ENCODE peak calls at places on chromosome 10, in ten cellular contexts. O is tibial nerve, U is mucosa of descending colon, Z is upper lobe of right lung, H is psoas muscle, W is MM.1S, Y is fibroblast of lung, R is GM23338, C is mammary epithelial cell, F is IMR-90. D is an unnamed sample.

GRCh38 chr10:29277296-29277695 is 11.6 kb upstream of the LYZL1 start:
- DNase-seq in O (no peak), U (no peak), Z (no peak), H (no peak), W (no peak), Y (no peak), R (no peak), C (no peak), F (no peak), D (no peak)

GRCh38 chr10:46282460-46283216 is 4.2 kb upstream of the ANTXRL start:
- DNase-seq in O (peak; percentile 61), U (peak; percentile 65), Z (peak; percentile 90), H (peak; percentile 90), W (peak; percentile 74), Y (peak; percentile 74), R (peak; percentile 59), C (peak; percentile 65), F (peak; percentile 62), D (peak; percentile 92)

GRCh38 chr10:27448926-27449325 is 55.2 kb upstream of the RAB18 start:
- DNase-seq in O (no peak), U (no peak), Z (no peak), H (no peak), W (no peak), Y (peak; percentile 75), R (peak; percentile 28), C (peak; percentile 77), F (peak; percentile 68), D (no peak)

GRCh38 chr10:99551158-99551557 is 18.4 kb downstream of the NKX2-3 start:
- DNase-seq in O (no peak), U (peak; percentile 64), Z (no peak), H (no peak), W (peak; percentile 33), Y (peak; percentile 38), R (no peak), C (peak; percentile 70), F (peak; percentile 56), D (no peak)

GRCh38 chr10:102112210-102112817 is 7.9 kb downstream of the LDB1 start:
- DNase-seq in O (no peak), U (no peak), Z (no peak), H (no peak), W (no peak), Y (no peak), R (peak; percentile 77), C (no peak), F (no peak), D (no peak)

GRCh38 chr10:77455538-77455937 is 182.1 kb downstream of the KCNMA1 start:
- DNase-seq in O (no peak), U (no peak), Z (no peak), H (no peak), W (no peak), Y (peak; percentile 38), R (no peak), C (peak; percentile 27), F (peak; percentile 43), D (no peak)

GRCh38 chr10:78712147-78712546 is 356.6 kb upstream of the ZMIZ1 start:
- DNase-seq in O (no peak), U (peak; percentile 47), Z (no peak), H (no peak), W (no peak), Y (no peak), R (peak; percentile 11), C (no peak), F (no peak), D (peak; percentile 57)

GRCh38 chr10:93250010-93250409 is 176.3 kb downstream of the CYP26A1 start:
- DNase-seq in O (no peak), U (no peak), Z (no peak), H (no peak), W (no peak), Y (no peak), R (no peak), C (no peak), F (no peak), D (no peak)

GRCh38 chr10:3127921-3128320 is 44.7 kb downstream of the PITRM1 start:
- DNase-seq in O (no peak), U (no peak), Z (no peak), H (no peak), W (no peak), Y (no peak), R (no peak), C (no peak), F (no peak), D (peak; percentile 33)

GRCh38 chr10:70905071-70906021 is 17.0 kb upstream of the PCBD1 start:
- DNase-seq in O (no peak), U (no peak), Z (peak; percentile 33), H (peak; percentile 43), W (no peak), Y (no peak), R (no peak), C (no peak), F (no peak), D (peak; percentile 41)

GRCh38 chr10:46518028-46518725 is 38.3 kb downstream of the GPRIN2 start:
- DNase-seq in O (no peak), U (peak; percentile 2), Z (no peak), H (peak; percentile 39), W (no peak), Y (no peak), R (no peak), C (no peak), F (no peak), D (no peak)

DNA sequence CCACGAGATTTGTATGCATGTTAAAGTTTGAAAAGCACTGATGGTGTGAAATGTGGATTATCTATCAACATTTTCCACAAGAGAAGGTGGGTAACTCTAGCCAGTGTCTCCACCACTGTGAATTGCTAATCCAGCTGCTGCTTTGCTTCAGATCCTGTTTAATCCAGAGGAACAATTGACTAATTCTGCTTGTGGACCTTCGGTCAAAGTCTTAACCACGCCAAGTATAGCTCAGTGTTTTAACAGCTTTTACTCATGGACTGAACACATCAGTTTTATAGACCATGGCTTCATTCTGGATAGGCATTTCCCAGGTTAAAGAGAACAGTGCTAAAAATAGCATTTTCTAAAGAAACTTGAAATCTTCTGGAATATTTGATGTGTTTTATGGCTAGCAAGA is 23.5 kb downstream of the ADK start:
- DNase-seq in O (no peak), U (no peak), Z (no peak), H (no peak), W (no peak), Y (no peak), R (no peak), C (no peak), F (no peak), D (no peak)
- H3K4me1 ChIP-seq in O (no peaks in the 10 kb centered on the region), U (peaks cover 6% of the 10 kb centered on the region), Z (peaks cover 23% of the 10 kb centered on the region), H (peaks cover 6% of the 10 kb centered on the region), W (peaks cover 5% of the 10 kb centered on the region), Y (no peaks in the 10 kb centered on the region), R (peaks cover 17% of the 10 kb centered on the region), C (peaks cover 15% of the 10 kb centered on the region), F (no peaks in the 10 kb centered on the region), D (peaks cover 8% of the 10 kb centered on the region)

DNA sequence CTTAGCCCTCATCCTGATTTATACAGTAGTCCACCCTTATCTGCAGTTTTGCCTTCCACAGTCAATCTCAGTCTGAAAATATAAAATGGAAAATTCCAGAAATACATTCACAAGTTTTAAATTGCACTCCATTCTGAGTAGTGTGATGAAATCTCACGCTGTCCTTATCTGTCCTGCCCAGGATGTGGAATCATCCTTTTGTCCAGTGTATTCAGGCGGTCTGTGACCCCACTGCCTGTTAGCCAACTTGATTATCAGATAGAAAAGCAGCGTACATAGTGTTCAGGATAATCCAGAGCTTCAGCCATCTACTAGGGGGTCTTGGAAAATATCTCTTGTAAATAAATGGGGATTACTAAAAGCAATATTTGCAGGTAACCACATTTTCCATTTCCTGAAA is 146.3 kb downstream of the MALRD1 start:
- DNase-seq in O (no peak), U (no peak), Z (no peak), H (no peak), W (no peak), Y (no peak), R (no peak), C (no peak), F (no peak), D (no peak)
- TF ChIP-seq CTCF in O (no peak), U (no peak), Z (no peak), H (no peak), W (no peak), Y (no peak), R (no peak), C (no peak), F (no peak), D (no peak)

DNA sequence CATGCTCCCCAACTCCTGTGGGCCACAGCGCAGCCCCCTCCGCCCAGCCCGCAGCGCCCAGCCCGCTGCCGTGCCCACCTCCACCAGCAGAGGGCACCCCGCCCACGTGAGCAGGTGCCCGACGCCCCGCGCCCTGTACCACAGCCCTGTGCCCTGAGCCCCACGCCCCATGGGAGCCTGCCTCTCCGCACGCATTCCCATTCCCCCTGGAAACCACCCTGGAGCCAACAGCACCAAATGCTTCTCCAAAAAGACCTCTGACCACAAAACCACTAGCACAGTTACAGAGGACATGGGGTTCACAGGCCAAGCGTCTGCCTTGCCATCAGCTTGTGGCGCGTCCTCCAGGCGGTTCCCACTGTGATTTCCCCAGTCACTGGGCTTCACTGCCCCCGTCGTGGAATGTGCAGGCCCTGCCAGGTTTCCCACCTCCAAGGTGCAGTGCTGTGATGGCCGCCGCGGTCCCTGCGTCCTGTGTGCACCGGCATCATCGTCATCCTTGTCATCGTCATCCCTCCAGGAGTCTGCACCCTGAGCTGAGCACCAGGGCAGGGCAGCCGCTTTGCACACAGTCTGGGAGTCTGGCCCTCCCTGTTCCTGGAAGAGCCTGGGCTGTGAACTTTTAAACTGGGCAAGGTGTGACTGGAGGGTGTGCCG is 61.7 kb downstream of the PWWP2B start:
- DNase-seq in O (peak; percentile 62), U (peak; percentile 84), Z (peak; percentile 83), H (peak; percentile 81), W (no peak), Y (no peak), R (peak; percentile 78), C (no peak), F (no peak), D (peak; percentile 81)
- H3K4me1 ChIP-seq in O (no peaks in the 10 kb centered on the region), U (peaks cover 59% of the 10 kb centered on the region), Z (peaks cover 7% of the 10 kb centered on the region), H (peaks cover 10% of the 10 kb centered on the region), W (no peaks in the 10 kb centered on the region), Y (no peaks in the 10 kb centered on the region), R (no peaks in the 10 kb centered on the region), C (peaks cover 4% of the 10 kb centered on the region), F (no peaks in the 10 kb centered on the region), D (peaks cover 6% of the 10 kb centered on the region)

GRCh38 chr10:122130474-122131110 is 140.5 kb upstream of the BTBD16 start:
- DNase-seq in O (no peak), U (no peak), Z (no peak), H (no peak), W (no peak), Y (no peak), R (no peak), C (no peak), F (peak; percentile 41), D (no peak)

GRCh38 chr10:122124808-122125207 is 135.8 kb downstream of the TACC2 start:
- DNase-seq in O (no peak), U (no peak), Z (no peak), H (no peak), W (no peak), Y (no peak), R (no peak), C (no peak), F (no peak), D (peak; percentile 30)

GRCh38 chr10:122126763-122127659 is 138.0 kb downstream of the TACC2 start:
- DNase-seq in O (no peak), U (no peak), Z (no peak), H (no peak), W (no peak), Y (peak; percentile 97), R (peak; percentile 77), C (peak; percentile 73), F (peak; percentile 97), D (peak; percentile 56)

GRCh38 chr10:122127943-122128342 is 139.0 kb downstream of the TACC2 start:
- DNase-seq in O (no peak), U (no peak), Z (no peak), H (peak; percentile 69), W (peak; percentile 12), Y (peak; percentile 71), R (no peak), C (no peak), F (peak; percentile 59), D (peak; percentile 53)

GRCh38 chr10:122128357-122128756 is 139.4 kb downstream of the TACC2 start:
- DNase-seq in O (peak; percentile 83), U (peak; percentile 43), Z (no peak), H (peak; percentile 80), W (no peak), Y (peak; percentile 74), R (no peak), C (no peak), F (peak; percentile 44), D (no peak)
- TF ChIP-seq CTCF in O (peak; percentile 23), U (no peak), Z (peak; percentile 28), H (no peak), W (no peak), Y (peak; percentile 30), R (no peak), C (no peak), F (no peak), D (no peak)